ENCODE peak calls at places on chromosomes 7 and 10, in ten cellular contexts. F, E, H, P, Q, A, V, B, T and L are unnamed samples.

GRCh38 chr7:45203947-45204445 is 46.4 kb downstream of the RAMP3 start:
- DNase-seq in V (no peak), P (no peak), T (peak), Q (no peak), F (peak), H (no peak), B (no peak), A (peak), E (no peak), L (no peak)

GRCh38 chr7:150511039-150511438 is 3.6 kb upstream of the GIMAP7 start:
- DNase-seq in A (no peak), T (no peak), B (no peak), H (no peak), E (no peak), Q (no peak), F (no peak), P (no peak), V (no peak), L (no peak)

GRCh38 chr7:143285454-143285756 is 647 bp downstream of the TMEM139 start:
- DNase-seq in B (peak), F (peak), E (peak), Q (no peak), V (no peak), H (peak), A (no peak), P (no peak), T (no peak), L (no peak)

GRCh38 chr7:47663841-47664240 is 81.9 kb upstream of the TNS3 start:
- DNase-seq in P (no peak), E (no peak), A (no peak), Q (no peak), V (no peak), F (no peak), T (no peak), H (no peak), B (no peak), L (no peak)

GRCh38 chr7:17651926-17652385 is 288.3 kb downstream of the SNX13 start:
- DNase-seq in Q (no peak), P (no peak), H (peak), B (no peak), A (no peak), F (no peak), T (peak), E (no peak), V (peak), L (no peak)

GRCh38 chr10:79081353-79082034 is 12.7 kb downstream of the ZMIZ1 start:
- DNase-seq in T (peak), B (no peak), Q (no peak), H (peak), A (no peak), P (no peak), F (no peak), E (peak), V (peak), L (no peak)

GRCh38 chr7:142012825-142013506 is 17.3 kb downstream of the MGAM start:
- DNase-seq in E (no peak), H (no peak), T (no peak), B (no peak), V (no peak), P (no peak), Q (no peak), A (no peak), F (peak), L (no peak)

GRCh38 chr10:114367676-114368391 is 36.5 kb downstream of the AFAP1L2 start:
- DNase-seq in B (no peak), F (peak), H (no peak), T (peak), V (no peak), Q (no peak), A (no peak), E (no peak), P (no peak), L (no peak)

GRCh38 chr7:7427363-7427762 is 108.3 kb downstream of the COL28A1 start:
- DNase-seq in A (no peak), H (no peak), Q (no peak), P (no peak), E (no peak), F (no peak), T (no peak), B (no peak), V (no peak), L (no peak)

GRCh38 chr10:123620621-123621020 is 45.5 kb upstream of the GPR26 start:
- DNase-seq in Q (no peak), V (no peak), H (no peak), P (no peak), T (no peak), F (no peak), B (no peak), E (no peak), A (no peak), L (peak)

GRCh38 chr10:29588640-29589421 is 45.9 kb downstream of the SVIL start:
- DNase-seq in T (peak), V (peak), H (no peak), F (no peak), B (no peak), E (peak), A (no peak), Q (no peak), P (no peak), L (no peak)

GRCh38 chr7:111650456-111650999 is 88.2 kb upstream of the IMMP2L start:
- DNase-seq in T (peak), P (no peak), H (no peak), F (peak), Q (no peak), E (no peak), B (peak), V (peak), A (no peak), L (no peak)

GRCh38 chr7:44117801-44118429 is 5.4 kb downstream of the POLD2 start:
- DNase-seq in Q (no peak), A (no peak), T (no peak), E (no peak), P (no peak), F (no peak), B (no peak), H (no peak), V (no peak), L (no peak)

GRCh38 chr7:29265208-29265923 is 70.8 kb downstream of the CHN2 start:
- DNase-seq in B (no peak), H (no peak), Q (no peak), T (peak), P (no peak), E (no peak), V (no peak), A (no peak), F (peak), L (no peak)

GRCh38 chr7:28178537-28178936 is 2.1 kb downstream of the JAZF1 start:
- DNase-seq in Q (no peak), A (no peak), F (no peak), P (no peak), H (no peak), V (no peak), E (no peak), T (no peak), B (no peak), L (no peak)

GRCh38 chr10:35972275-35972674 is 330.2 kb upstream of the FZD8 start:
- DNase-seq in Q (no peak), V (no peak), B (no peak), P (no peak), F (no peak), A (no peak), E (no peak), T (no peak), H (no peak), L (no peak)

GRCh38 chr7:24898691-24899090 is 81.3 kb downstream of the OSBPL3 start:
- DNase-seq in E (no peak), V (no peak), Q (no peak), P (peak), A (no peak), T (peak), H (no peak), F (no peak), B (no peak), L (no peak)

GRCh38 chr7:40883826-40884225 is 749.0 kb downstream of the SUGCT start:
- DNase-seq in B (no peak), H (no peak), A (no peak), E (no peak), T (peak), F (no peak), P (no peak), Q (no peak), V (no peak), L (no peak)

GRCh38 chr10:61902448-61903183 is 1.1 kb downstream of the ARID5B start:
- DNase-seq in V (peak), T (peak), P (peak), A (no peak), H (peak), Q (peak), B (peak), F (peak), E (peak), L (no peak)

GRCh38 chr10:12586724-12587123 is 237.4 kb downstream of the CAMK1D start:
- DNase-seq in T (no peak), V (no peak), H (no peak), E (no peak), B (no peak), A (no peak), P (no peak), F (peak), Q (no peak), L (no peak)

GRCh38 chr10:11701451-11702095 is 40.6 kb upstream of the ECHDC3 start:
- DNase-seq in H (no peak), Q (no peak), A (no peak), E (no peak), P (no peak), T (no peak), V (no peak), B (no peak), F (no peak), L (no peak)

GRCh38 chr7:130961128-130961601 is 227.2 kb upstream of the KLF14 start:
- DNase-seq in F (peak), E (no peak), H (no peak), T (peak), P (peak), V (no peak), Q (no peak), A (peak), B (no peak), L (no peak)

GRCh38 chr7:142391191-142391992 is 133.5 kb upstream of the PRSS58 start:
- DNase-seq in B (no peak), H (no peak), F (no peak), P (no peak), E (no peak), T (no peak), V (no peak), Q (no peak), A (no peak), L (no peak)

GRCh38 chr7:2609001-2609411 is 22.8 kb upstream of the TTYH3 start:
- DNase-seq in A (no peak), F (no peak), H (no peak), B (no peak), E (no peak), V (no peak), P (no peak), Q (no peak), T (peak), L (no peak)

GRCh38 chr7:123437447-123437995 is 96.9 kb downstream of the IQUB start:
- DNase-seq in P (no peak), F (no peak), Q (no peak), V (no peak), B (no peak), E (no peak), T (peak), H (no peak), A (no peak), L (no peak)

GRCh38 chr10:3066317-3066931 is 924 bp upstream of the PFKP start:
- DNase-seq in B (no peak), E (no peak), P (no peak), Q (no peak), A (no peak), V (no peak), H (peak), F (no peak), T (no peak), L (no peak)

GRCh38 chr10:5860039-5860438 is 29.7 kb downstream of the ANKRD16 start:
- DNase-seq in P (no peak), H (no peak), Q (no peak), F (no peak), T (no peak), B (no peak), E (no peak), V (no peak), A (no peak), L (no peak)

GRCh38 chr7:119665791-119666190 is 607.2 kb upstream of the KCND2 start:
- DNase-seq in Q (no peak), E (no peak), P (no peak), B (no peak), V (no peak), F (no peak), H (no peak), A (no peak), T (peak), L (no peak)

GRCh38 chr7:44999245-45000095 is 531 bp upstream of the CCM2 start:
- DNase-seq in E (peak), A (peak), T (peak), Q (peak), P (peak), F (peak), V (peak), H (peak), B (peak), L (peak)

GRCh38 chr10:63201118-63201517 is 68.0 kb downstream of the NRBF2 start:
- DNase-seq in F (no peak), H (no peak), E (no peak), P (no peak), A (no peak), V (no peak), T (no peak), Q (no peak), B (no peak), L (no peak)

GRCh38 chr7:142303650-142304049 is 45.8 kb upstream of the PRSS58 start:
- DNase-seq in E (peak), Q (no peak), T (no peak), H (no peak), F (no peak), B (no peak), V (no peak), P (no peak), A (no peak), L (no peak)

GRCh38 chr7:78039791-78040776 is 241.5 kb downstream of the PHTF2 start:
- DNase-seq in T (no peak), A (no peak), V (no peak), H (peak), F (peak), P (peak), B (no peak), Q (no peak), E (no peak), L (no peak)

GRCh38 chr10:91220954-91221696 is 662 bp downstream of the PCGF5 start:
- DNase-seq in Q (no peak), V (peak), T (peak), P (no peak), F (peak), B (no peak), A (no peak), E (no peak), H (peak), L (peak)

GRCh38 chr10:33005322-33006282 is 47.6 kb upstream of the ITGB1 start:
- DNase-seq in P (no peak), V (peak), E (peak), F (peak), A (no peak), B (peak), H (peak), Q (peak), T (peak), L (peak)

GRCh38 chr10:33009244-33010131 is 51.5 kb upstream of the ITGB1 start:
- DNase-seq in T (no peak), H (no peak), P (no peak), A (no peak), F (no peak), E (no peak), Q (no peak), B (no peak), V (no peak), L (no peak)

GRCh38 chr10:33006342-33006887 is 48.4 kb upstream of the ITGB1 start:
- DNase-seq in V (no peak), E (no peak), A (no peak), H (no peak), Q (no peak), P (no peak), B (no peak), F (no peak), T (no peak), L (no peak)

GRCh38 chr10:33008499-33009243 is 50.6 kb upstream of the ITGB1 start:
- DNase-seq in E (peak), A (peak), H (no peak), T (peak), V (peak), B (peak), P (no peak), Q (peak), F (peak), L (peak)

DNA sequence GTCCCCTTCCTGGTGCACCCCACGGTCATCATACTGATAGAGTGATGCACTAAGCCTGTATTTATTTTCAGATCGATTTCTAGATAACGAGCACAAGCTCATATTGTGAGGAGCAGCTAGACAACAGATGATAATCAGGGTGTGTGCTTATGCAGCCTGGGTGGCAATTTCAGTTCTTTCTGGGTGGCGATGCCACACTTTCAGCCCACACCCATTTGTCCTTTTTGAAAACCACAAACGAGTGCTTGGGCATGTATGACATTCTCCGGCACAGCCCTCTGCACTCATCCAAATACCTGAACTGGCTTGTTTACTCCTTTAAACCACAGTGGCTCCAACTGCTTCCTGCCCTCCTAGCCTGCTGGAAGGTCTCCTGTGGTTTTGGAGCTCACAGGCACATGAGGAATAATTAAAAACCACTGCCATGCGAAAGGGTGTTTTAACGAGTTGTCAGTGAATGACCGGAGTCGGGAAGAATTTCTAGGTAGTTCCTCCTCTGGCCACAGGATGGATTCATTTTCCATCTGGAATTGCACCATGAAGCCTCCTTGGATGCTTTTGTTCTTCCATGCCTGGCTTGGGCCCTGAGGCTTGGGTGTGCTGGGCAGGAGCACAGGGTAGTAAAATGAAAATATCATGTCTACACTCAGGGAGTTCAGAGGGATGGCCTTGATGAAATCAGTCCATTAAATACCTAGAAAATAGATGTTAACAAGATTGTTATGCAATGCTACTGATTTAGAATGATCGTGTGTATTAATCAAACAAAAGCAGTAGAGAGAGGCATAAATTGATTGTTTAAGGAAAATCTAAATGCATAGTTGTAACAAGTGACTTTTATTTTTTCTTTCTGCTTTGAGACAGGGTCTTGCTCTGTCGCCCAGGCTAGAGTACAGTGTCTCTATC is 52.4 kb upstream of the ITGB1 start:
- DNase-seq in F (peak), H (no peak), A (no peak), Q (no peak), T (peak), V (no peak), E (peak), P (no peak), B (peak), L (no peak)
- TF ChIP-seq CTCF in F (peak), H (peak), A (no peak), Q (no peak), T (peak), V (no peak), E (peak), P (no peak), B (peak), L (no peak)

GRCh38 chr7:99992330-99993037 is 16.7 kb upstream of the AZGP1 start:
- DNase-seq in T (no peak), F (no peak), Q (no peak), P (no peak), V (no peak), H (no peak), B (no peak), A (no peak), E (no peak), L (no peak)
- TF ChIP-seq CTCF in T (no peak), F (no peak), Q (no peak), P (no peak), V (no peak), H (no peak), B (no peak), A (no peak), E (no peak), L (no peak)

GRCh38 chr7:154690411-154690810 is 312.5 kb downstream of the PAXIP1 start:
- DNase-seq in E (no peak), B (no peak), T (no peak), Q (no peak), V (no peak), F (no peak), P (no peak), A (no peak), H (no peak), L (no peak)
- TF ChIP-seq CTCF in E (no peak), B (no peak), T (no peak), Q (no peak), V (no peak), F (no peak), P (no peak), A (no peak), H (no peak), L (no peak)

GRCh38 chr7:128913856-128914565 is 3.5 kb upstream of the KCP start:
- DNase-seq in T (no peak), P (no peak), B (no peak), A (no peak), Q (no peak), H (no peak), V (no peak), E (no peak), F (no peak), L (no peak)

GRCh38 chr7:128915841-128916642 is 5.5 kb upstream of the KCP start:
- DNase-seq in B (no peak), A (no peak), P (no peak), H (no peak), T (no peak), Q (no peak), V (no peak), E (no peak), F (no peak), L (no peak)

GRCh38 chr7:128916643-128916915 is 6.1 kb upstream of the KCP start:
- DNase-seq in A (no peak), B (no peak), F (no peak), P (no peak), Q (no peak), H (no peak), E (no peak), V (no peak), T (no peak), L (no peak)

GRCh38 chr7:128915271-128915819 is 4.8 kb upstream of the KCP start:
- DNase-seq in H (no peak), V (no peak), B (no peak), P (no peak), Q (no peak), T (no peak), E (no peak), F (no peak), A (no peak), L (no peak)

DNA sequence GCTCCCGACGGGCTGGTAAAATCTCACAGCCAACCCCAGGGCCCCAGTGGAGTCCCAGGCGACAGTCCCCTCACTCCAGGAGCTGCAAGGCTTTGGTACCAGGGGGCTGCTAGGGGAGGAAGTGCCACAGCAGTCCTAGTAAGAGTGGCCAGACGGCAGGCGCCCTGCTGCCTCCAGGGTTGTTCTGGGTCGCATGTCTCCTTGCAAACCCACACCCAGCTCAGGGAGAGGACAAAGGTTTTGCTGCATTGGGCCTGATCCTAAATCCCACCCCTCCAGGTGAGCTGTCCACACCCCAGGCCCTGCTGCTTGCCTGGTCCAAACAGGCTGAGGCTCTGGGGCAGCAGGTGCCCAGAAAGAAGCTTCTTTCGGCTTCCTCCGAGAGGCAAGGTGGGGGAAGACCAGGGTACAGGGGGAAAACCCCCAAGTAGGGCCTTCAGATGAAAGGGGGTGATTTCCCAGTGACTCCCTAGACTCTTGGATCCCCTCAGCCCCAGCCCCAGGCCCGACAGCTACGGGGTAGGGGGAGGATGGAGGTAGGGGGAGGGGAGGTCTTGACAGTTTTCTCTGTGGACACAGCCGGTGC is 4.2 kb upstream of the KCP start:
- DNase-seq in A (no peak), F (no peak), P (peak), B (no peak), E (no peak), T (no peak), V (no peak), H (no peak), Q (no peak), L (no peak)
- TF ChIP-seq CTCF in A (peak), F (no peak), P (peak), B (no peak), E (no peak), T (no peak), V (no peak), H (no peak), Q (no peak), L (no peak)